ENCODE peak calls at places on chromosomes 2 and 18, in four cellular contexts. W, R, G and E are unnamed samples.
A peak's percentile ranks its signal among the peaks of the same experiment; 100 is the strongest.

GRCh38 chr2:240873098-240873788 is 4.6 kb downstream of the AGXT start:
- DNase-seq in W (no peak), R (no peak), G (no peak), E (no peak)

GRCh38 chr2:30990736-30991135 is 147.5 kb downstream of the GALNT14 start:
- DNase-seq in W (no peak), R (no peak), G (no peak), E (no peak)

GRCh38 chr2:220077488-220077887 is 450.1 kb downstream of the SLC4A3 start:
- DNase-seq in W (no peak), R (no peak), G (no peak), E (no peak)

GRCh38 chr2:158714420-158714819 is 80.7 kb upstream of the DAPL1 start:
- DNase-seq in W (peak; percentile 23), R (no peak), G (no peak), E (no peak)

GRCh38 chr2:149065236-149065635 is 26.7 kb downstream of the LYPD6B start:
- DNase-seq in W (no peak), R (no peak), G (no peak), E (no peak)

GRCh38 chr18:395481-396250 is 104.8 kb downstream of the COLEC12 start:
- DNase-seq in W (no peak), R (no peak), G (no peak), E (no peak)

GRCh38 chr2:101012706-101013181 is 10.7 kb downstream of the RPL31 start:
- DNase-seq in W (peak; percentile 60), R (no peak), G (peak; percentile 49), E (no peak)

GRCh38 chr2:217049931-217050330 is 190.1 kb upstream of the TNP1 start:
- DNase-seq in W (no peak), R (no peak), G (no peak), E (no peak)

GRCh38 chr2:224101820-224102630 is 62.9 kb upstream of the SERPINE2 start:
- DNase-seq in W (no peak), R (no peak), G (no peak), E (no peak)

GRCh38 chr2:714005-714741 is 37.0 kb upstream of the TMEM18 start:
- DNase-seq in W (peak; percentile 77), R (peak; percentile 46), G (peak; percentile 50), E (peak; percentile 86)

GRCh38 chr2:186546842-186547241 is 43.0 kb upstream of the ITGAV start:
- DNase-seq in W (no peak), R (no peak), G (no peak), E (no peak)

GRCh38 chr2:106356291-106356690 is 111.9 kb downstream of the RGPD3 start:
- DNase-seq in W (no peak), R (no peak), G (no peak), E (no peak)

GRCh38 chr18:29488617-29489016 is 1311.7 kb upstream of the CDH2 start:
- DNase-seq in W (no peak), R (no peak), G (no peak), E (no peak)

GRCh38 chr2:199973703-199974102 is 18.3 kb downstream of the MAIP1 start:
- DNase-seq in W (no peak), R (peak; percentile 29), G (peak; percentile 21), E (no peak)

GRCh38 chr2:42421601-42422252 is 60.7 kb upstream of the COX7A2L start:
- DNase-seq in W (no peak), R (no peak), G (no peak), E (no peak)

GRCh38 chr2:11652141-11652540 is 17.9 kb downstream of the NTSR2 start:
- DNase-seq in W (no peak), R (no peak), G (no peak), E (no peak)

GRCh38 chr2:9329497-9329896 is 93.8 kb downstream of the ITGB1BP1 start:
- DNase-seq in W (no peak), R (no peak), G (no peak), E (no peak)

GRCh38 chr2:241035142-241035817 is 36.9 kb downstream of the SNED1 start:
- DNase-seq in W (peak; percentile 83), R (no peak), G (no peak), E (no peak)

GRCh38 chr2:218036371-218036770 is 32.7 kb upstream of the RUFY4 start:
- DNase-seq in W (no peak), R (no peak), G (no peak), E (no peak)

GRCh38 chr2:144322379-144322778 is 197.5 kb downstream of the ZEB2 start:
- DNase-seq in W (no peak), R (no peak), G (no peak), E (no peak)

GRCh38 chr18:64258111-64258650 is 109.3 kb upstream of the LINC00305 start:
- DNase-seq in W (no peak), R (no peak), G (no peak), E (no peak)

GRCh38 chr18:73896685-73897084 is 250.9 kb downstream of the FBXO15 start:
- DNase-seq in W (no peak), R (no peak), G (no peak), E (no peak)

GRCh38 chr2:85905187-85905666 is 16.4 kb upstream of the ST3GAL5 start:
- DNase-seq in W (no peak), R (no peak), G (no peak), E (no peak)

GRCh38 chr2:9781252-9781651 is 62.0 kb upstream of the TAF1B start:
- DNase-seq in W (no peak), R (no peak), G (no peak), E (no peak)

GRCh38 chr2:85998071-85998991 is 107.4 kb downstream of the POLR1A start:
- DNase-seq in W (no peak), R (no peak), G (peak; percentile 51), E (no peak)

GRCh38 chr2:202669841-202670240 is 35.1 kb downstream of the FAM117B start:
- DNase-seq in W (no peak), R (no peak), G (no peak), E (peak; percentile 35)
- TF ChIP-seq EGR1 in W (no peak), R (no peak), G (no peak), E (no peak)

GRCh38 chr2:98463988-98464771 is 19.5 kb downstream of the INPP4A start:
- DNase-seq in W (no peak), R (no peak), G (peak; percentile 51), E (no peak)
- TF ChIP-seq EGR1 in W (no peak), R (no peak), G (no peak), E (no peak)

DNA sequence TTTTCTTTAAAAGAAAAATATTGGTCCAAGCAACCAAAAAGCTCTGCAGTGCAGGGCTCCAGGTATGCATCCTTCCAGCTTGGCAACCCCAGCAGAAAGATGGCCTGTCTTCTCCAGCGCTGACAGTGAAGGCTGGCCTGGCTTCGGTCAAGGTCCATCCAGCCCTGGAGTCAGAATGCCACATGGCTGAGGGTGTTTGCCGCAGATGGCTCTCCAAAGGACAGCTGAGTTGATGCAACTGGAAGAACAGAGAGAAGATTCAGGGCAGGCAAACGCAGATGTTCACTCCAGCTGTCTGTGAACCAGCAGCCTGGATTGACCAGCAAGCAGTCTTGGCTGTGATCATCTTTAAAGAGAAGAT is 51.4 kb downstream of the MARCO start:
- DNase-seq in W (peak; percentile 19), R (no peak), G (no peak), E (no peak)
- TF ChIP-seq EGR1 in W (no peak), R (no peak), G (no peak), E (no peak)

GRCh38 chr2:71102981-71103681 is 26.9 kb downstream of the MCEE start:
- DNase-seq in W (no peak), R (no peak), G (no peak), E (no peak)

GRCh38 chr2:71101656-71102055 is 28.4 kb downstream of the MCEE start:
- DNase-seq in W (no peak), R (no peak), G (no peak), E (no peak)

DNA sequence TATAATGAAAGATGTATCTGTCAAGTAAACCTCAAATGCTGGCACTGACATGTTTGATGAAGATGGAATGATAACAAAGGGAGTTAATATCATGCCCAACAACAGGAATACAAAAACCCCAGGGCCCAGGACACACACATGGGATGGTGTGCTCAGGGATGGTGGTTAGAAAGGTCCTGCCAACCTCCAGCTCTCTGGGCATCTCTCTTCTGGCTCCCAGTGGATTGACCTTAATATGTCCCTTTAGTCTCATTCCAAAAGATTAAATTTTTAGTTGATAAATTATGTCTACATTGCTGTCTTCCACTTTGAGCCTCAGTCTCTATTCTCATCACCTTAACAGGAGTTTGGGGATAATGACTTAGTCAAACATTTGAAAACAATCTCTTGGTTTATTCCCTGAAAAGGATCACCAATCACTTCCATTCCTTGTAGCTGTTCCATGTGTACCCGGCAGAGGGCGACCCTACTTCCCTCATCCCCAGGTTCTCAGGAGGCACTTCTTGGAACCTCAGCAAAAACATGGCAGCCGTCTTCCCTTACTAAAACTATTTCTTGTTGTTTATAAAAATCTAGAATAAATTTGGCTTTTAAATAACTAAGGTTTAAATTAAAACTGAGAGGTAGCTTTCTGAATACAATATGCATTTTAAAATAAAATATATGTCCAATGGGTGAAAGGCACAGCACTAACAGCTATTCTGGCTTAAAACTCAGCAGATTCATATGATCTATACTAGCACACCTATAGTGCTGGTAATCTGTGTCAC is 29.6 kb downstream of the MCEE start:
- DNase-seq in W (peak; percentile 84), R (peak; percentile 51), G (peak; percentile 79), E (peak; percentile 2)
- TF ChIP-seq EGR1 in W (no peak), R (no peak), G (no peak), E (no peak)